ENCODE peak calls at places on chromosomes 4 and X, in five cellular contexts. One of them, this sample, is unnamed.

GRCh38 chr4:56786955-56787354 is 34.5 kb downstream of the SPINK2 start:
- DNase-seq in SK-N-SH: peak; percentile 34
- DNase-seq in sigmoid colon: peak; percentile 88
- DNase-seq in stomach: peak; percentile 28
- DNase-seq in H1: no peak
- DNase-seq in this sample: no peak

GRCh38 chrX:3526084-3526483 is 179.6 kb upstream of the MXRA5 start:
- DNase-seq in stomach: no peak
- DNase-seq in sigmoid colon: no peak
- DNase-seq in SK-N-SH: no peak
- DNase-seq in H1: no peak
- DNase-seq in this sample: no peak

GRCh38 chr4:112881842-112882241 is 167.6 kb upstream of the ANK2 start:
- DNase-seq in sigmoid colon: no peak
- DNase-seq in SK-N-SH: no peak
- DNase-seq in H1: no peak
- DNase-seq in stomach: no peak
- DNase-seq in this sample: no peak

GRCh38 chrX:9882669-9883446 is 84.3 kb upstream of the CLDN34 start:
- DNase-seq in H1: no peak
- DNase-seq in stomach: no peak
- DNase-seq in sigmoid colon: no peak
- DNase-seq in SK-N-SH: no peak
- DNase-seq in this sample: no peak

GRCh38 chr4:139857021-139857420 is 191.4 kb downstream of the MGST2 start:
- DNase-seq in SK-N-SH: peak; percentile 75
- DNase-seq in sigmoid colon: no peak
- DNase-seq in H1: no peak
- DNase-seq in stomach: no peak
- DNase-seq in this sample: no peak

GRCh38 chr4:142824368-142824767 is 21.7 kb downstream of the INPP4B start:
- DNase-seq in SK-N-SH: no peak
- DNase-seq in sigmoid colon: no peak
- DNase-seq in H1: no peak
- DNase-seq in stomach: no peak
- DNase-seq in this sample: no peak

GRCh38 chr4:2261110-2261852 is 628 bp downstream of the MXD4 start:
- DNase-seq in sigmoid colon: peak; percentile 73
- DNase-seq in SK-N-SH: peak; percentile 88
- DNase-seq in stomach: peak; percentile 64
- DNase-seq in H1: no peak
- DNase-seq in this sample: peak; percentile 78

GRCh38 chr4:156138781-156139280 is 185.2 kb upstream of the CTSO start:
- DNase-seq in sigmoid colon: no peak
- DNase-seq in H1: no peak
- DNase-seq in SK-N-SH: no peak
- DNase-seq in stomach: no peak
- DNase-seq in this sample: no peak

GRCh38 chr4:85836588-85836987 is 361.6 kb downstream of the ARHGAP24 start:
- DNase-seq in H1: no peak
- DNase-seq in stomach: no peak
- DNase-seq in sigmoid colon: no peak
- DNase-seq in SK-N-SH: no peak
- DNase-seq in this sample: no peak

DNA sequence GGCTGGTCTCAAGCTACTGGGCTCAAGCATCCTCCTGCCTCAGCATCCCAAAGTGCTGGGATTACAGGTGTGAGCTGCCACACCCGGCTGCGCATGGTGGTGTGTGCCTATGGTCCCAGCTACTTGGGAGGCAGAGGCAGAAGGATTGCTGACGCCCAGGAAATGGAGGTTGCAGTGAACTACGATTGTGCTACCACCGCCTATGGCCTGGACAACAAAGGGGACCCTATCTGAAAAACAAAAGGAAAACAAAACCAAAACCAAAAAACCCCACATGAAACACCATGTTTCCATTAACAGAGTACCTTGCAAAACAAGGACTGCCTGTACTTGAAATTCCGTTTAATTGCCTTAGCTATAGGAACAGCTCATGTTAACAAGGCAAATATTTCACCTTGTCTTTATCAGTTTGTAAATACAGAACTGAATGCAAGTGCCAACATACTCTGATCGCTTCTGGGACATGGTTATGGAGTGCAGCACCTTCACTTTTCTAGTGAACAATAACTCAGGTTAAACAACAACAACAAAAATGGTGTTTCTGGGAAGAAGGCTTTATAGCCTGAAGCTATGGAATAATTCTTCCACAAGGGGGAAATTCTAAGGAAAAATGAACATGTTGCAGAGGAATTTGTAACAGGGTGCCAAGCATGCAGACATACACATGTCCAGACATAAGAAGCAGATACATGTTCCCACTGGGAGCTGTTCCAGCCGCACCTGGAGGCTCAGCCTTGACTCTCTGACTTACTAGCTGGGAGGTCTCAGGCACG is 73.2 kb upstream of the STS start:
- DNase-seq in H1: no peak
- DNase-seq in sigmoid colon: no peak
- DNase-seq in SK-N-SH: no peak
- DNase-seq in stomach: peak; percentile 63
- DNase-seq in this sample: no peak
- H3K4me1 ChIP-seq in H1: no peaks in the 10 kb centered on the region
- H3K4me1 ChIP-seq in sigmoid colon: no peaks in the 10 kb centered on the region
- H3K4me1 ChIP-seq in SK-N-SH: no peaks in the 10 kb centered on the region
- H3K4me1 ChIP-seq in stomach: no peaks in the 10 kb centered on the region
- H3K4me1 ChIP-seq in this sample: no peaks in the 10 kb centered on the region

DNA sequence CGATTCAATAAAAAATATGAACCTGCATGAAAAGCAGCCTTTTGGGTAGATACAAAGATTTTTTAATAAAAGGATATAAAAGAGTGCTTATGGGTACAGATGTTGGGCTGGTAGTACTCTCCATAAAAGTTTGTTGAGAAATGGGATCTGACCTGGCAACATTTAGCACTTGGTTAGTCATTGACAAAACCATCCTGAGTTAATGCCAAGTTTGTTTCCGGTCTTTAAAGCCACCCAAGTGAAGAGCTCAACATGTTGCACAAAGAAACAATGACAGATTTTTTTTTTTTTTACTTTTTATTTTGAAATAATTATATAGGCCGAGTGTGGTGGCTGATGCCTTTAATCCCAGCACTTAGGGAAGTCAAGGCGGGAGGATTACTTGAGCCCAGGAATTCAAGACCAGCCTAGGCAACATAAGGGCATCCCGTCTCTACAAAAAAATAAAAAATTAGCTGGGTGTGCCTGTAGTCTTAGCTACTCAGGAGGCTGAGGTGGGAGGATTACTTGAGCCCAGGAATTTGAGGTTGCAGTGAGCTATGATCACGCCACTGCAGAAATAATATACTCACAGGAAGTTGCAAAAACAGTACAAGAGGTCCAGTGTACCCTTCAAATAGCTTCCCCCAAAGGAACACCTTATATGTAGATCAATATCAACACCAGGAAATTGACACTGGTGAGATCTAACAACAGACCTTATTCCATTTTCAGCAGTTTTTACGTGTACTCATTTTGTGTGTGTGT is 16.6 kb downstream of the CHST7 start:
- DNase-seq in SK-N-SH: no peak
- DNase-seq in stomach: no peak
- DNase-seq in sigmoid colon: no peak
- DNase-seq in H1: no peak
- DNase-seq in this sample: no peak
- TF ChIP-seq POLR2AphosphoS5 in SK-N-SH: no peak
- TF ChIP-seq POLR2AphosphoS5 in stomach: no peak
- TF ChIP-seq POLR2AphosphoS5 in sigmoid colon: no peak
- TF ChIP-seq POLR2AphosphoS5 in H1: no peak
- TF ChIP-seq POLR2AphosphoS5 in this sample: no peak

DNA sequence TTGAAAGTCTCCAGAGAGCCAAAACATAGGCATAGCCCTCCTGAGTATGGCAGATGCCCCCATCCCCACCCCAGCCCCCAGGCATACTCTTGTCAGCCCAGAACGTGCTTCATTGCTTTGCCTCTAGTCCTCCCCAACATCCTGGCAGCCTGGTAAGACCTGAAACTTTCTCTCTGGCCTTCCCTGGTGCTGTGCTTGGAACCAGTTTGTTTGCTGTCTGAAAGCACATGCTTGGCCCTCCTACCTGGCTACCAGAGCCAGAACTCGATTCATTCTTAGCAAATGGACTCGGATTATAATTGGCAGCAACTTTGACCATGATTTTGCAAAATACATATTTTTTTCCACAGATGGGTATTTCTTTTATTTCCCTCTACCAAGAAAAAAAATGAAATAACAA is 248.1 kb downstream of the USP46 start:
- DNase-seq in sigmoid colon: no peak
- DNase-seq in SK-N-SH: no peak
- DNase-seq in H1: no peak
- DNase-seq in stomach: no peak
- DNase-seq in this sample: no peak
- H3K4me1 ChIP-seq in sigmoid colon: no peaks in the 10 kb centered on the region
- H3K4me1 ChIP-seq in SK-N-SH: no peaks in the 10 kb centered on the region
- H3K4me1 ChIP-seq in H1: no peaks in the 10 kb centered on the region
- H3K4me1 ChIP-seq in stomach: no peaks in the 10 kb centered on the region
- H3K4me1 ChIP-seq in this sample: no peaks in the 10 kb centered on the region

GRCh38 chrX:44474410-44474809 is 68.2 kb downstream of the FUNDC1 start:
- DNase-seq in SK-N-SH: no peak
- DNase-seq in H1: no peak
- DNase-seq in sigmoid colon: no peak
- DNase-seq in stomach: no peak
- DNase-seq in this sample: no peak
- TF ChIP-seq POLR2AphosphoS5 in SK-N-SH: no peak
- TF ChIP-seq POLR2AphosphoS5 in H1: no peak
- TF ChIP-seq POLR2AphosphoS5 in sigmoid colon: no peak
- TF ChIP-seq POLR2AphosphoS5 in stomach: no peak
- TF ChIP-seq POLR2AphosphoS5 in this sample: no peak

GRCh38 chr4:37989398-37990260 is 29.4 kb downstream of the PTTG2 start:
- DNase-seq in H1: no peak
- DNase-seq in SK-N-SH: no peak
- DNase-seq in sigmoid colon: no peak
- DNase-seq in stomach: no peak
- DNase-seq in this sample: no peak
- H3K4me1 ChIP-seq in H1: peaks cover 33% of the 10 kb centered on the region
- H3K4me1 ChIP-seq in SK-N-SH: no peaks in the 10 kb centered on the region
- H3K4me1 ChIP-seq in sigmoid colon: no peaks in the 10 kb centered on the region
- H3K4me1 ChIP-seq in stomach: peaks cover 34% of the 10 kb centered on the region
- H3K4me1 ChIP-seq in this sample: peaks cover 26% of the 10 kb centered on the region